ENCODE peak calls at places on chromosomes 11 and 22, in five cellular contexts. N is H9, W is endodermal cell, M is heart left ventricle, J is neural progenitor cell. D is an unnamed sample.

GRCh38 chr11:2826679-2827056 is 58.9 kb downstream of the CDKN1C start:
- DNase-seq in N (no peak), W (no peak), M (peak), J (no peak), D (no peak)

GRCh38 chr11:71176812-71177211 is 75.6 kb downstream of the SHANK2 start:
- DNase-seq in N (no peak), W (no peak), M (no peak), J (no peak), D (no peak)

GRCh38 chr11:73188301-73188700 is 29.8 kb upstream of the P2RY2 start:
- DNase-seq in N (no peak), W (no peak), M (peak), J (no peak), D (no peak)

GRCh38 chr11:36033082-36033751 is 89.4 kb downstream of the LDLRAD3 start:
- DNase-seq in N (peak), W (peak), M (no peak), J (no peak), D (no peak)

GRCh38 chr11:77179048-77179447 is 51.0 kb downstream of the MYO7A start:
- DNase-seq in N (no peak), W (no peak), M (peak), J (no peak), D (no peak)

GRCh38 chr11:98772799-98773198 is 247.9 kb upstream of the CNTN5 start:
- DNase-seq in N (no peak), W (no peak), M (no peak), J (no peak), D (no peak)

GRCh38 chr11:69903206-69903605 is 84.0 kb upstream of the FGF3 start:
- DNase-seq in N (no peak), W (no peak), M (peak), J (no peak), D (no peak)

GRCh38 chr11:61919113-61919840 is 1.9 kb upstream of the RAB3IL1 start:
- DNase-seq in N (no peak), W (peak), M (no peak), J (no peak), D (no peak)

GRCh38 chr11:27468209-27468608 is 4.4 kb downstream of the LGR4 start:
- DNase-seq in N (no peak), W (no peak), M (no peak), J (no peak), D (no peak)

GRCh38 chr11:17256512-17256911 is 20.0 kb upstream of the NUCB2 start:
- DNase-seq in N (no peak), W (no peak), M (no peak), J (no peak), D (no peak)

GRCh38 chr11:119361056-119361787 is 14.7 kb upstream of the MFRP start:
- DNase-seq in N (peak), W (peak), M (peak), J (peak), D (peak)

GRCh38 chr22:49035818-49036457 is 791.7 kb downstream of the BRD1 start:
- DNase-seq in N (no peak), W (no peak), M (no peak), J (no peak), D (no peak)

GRCh38 chr22:33682927-33683326 is 237.3 kb downstream of the LARGE1 start:
- DNase-seq in N (no peak), W (no peak), M (no peak), J (no peak), D (no peak)

GRCh38 chr11:13664351-13664750 is 4.1 kb upstream of the FAR1 start:
- DNase-seq in N (no peak), W (no peak), M (no peak), J (no peak), D (no peak)

GRCh38 chr11:71446942-71447688 is 1.1 kb downstream of the DHCR7 start:
- DNase-seq in N (no peak), W (no peak), M (peak), J (peak), D (no peak)

GRCh38 chr11:13448876-13449275 is 14.1 kb downstream of the BTBD10 start:
- DNase-seq in N (no peak), W (no peak), M (no peak), J (no peak), D (no peak)

GRCh38 chr11:330694-331314 is 10.1 kb upstream of the IFITM3 start:
- DNase-seq in N (peak), W (peak), M (peak), J (no peak), D (no peak)

GRCh38 chr11:623999-624704 is 603 bp downstream of the CDHR5 start:
- DNase-seq in N (no peak), W (peak), M (no peak), J (no peak), D (no peak)

GRCh38 chr11:102317768-102318103 is 452 bp downstream of the BIRC3 start:
- DNase-seq in N (no peak), W (no peak), M (no peak), J (no peak), D (no peak)

GRCh38 chr11:59755701-59756495 is 722 bp downstream of the STX3 start:
- DNase-seq in N (peak), W (peak), M (peak), J (peak), D (peak)

GRCh38 chr22:48802576-48802975 is 1025.1 kb downstream of the BRD1 start:
- DNase-seq in N (no peak), W (no peak), M (no peak), J (no peak), D (peak)

GRCh38 chr11:108483163-108483562 is 15.0 kb downstream of the POGLUT3 start:
- DNase-seq in N (no peak), W (no peak), M (no peak), J (no peak), D (no peak)

GRCh38 chr22:35506259-35506570 is 34.4 kb upstream of the RASD2 start:
- DNase-seq in N (no peak), W (no peak), M (no peak), J (no peak), D (no peak)

GRCh38 chr11:65078151-65078550 is 5.7 kb downstream of the CDCA5 start:
- DNase-seq in N (peak), W (peak), M (no peak), J (peak), D (no peak)

GRCh38 chr11:35165416-35166368 is 26.7 kb downstream of the CD44 start:
- DNase-seq in N (no peak), W (no peak), M (no peak), J (peak), D (no peak)

GRCh38 chr22:22474733-22475132 is 33.8 kb downstream of the ZNF280B start:
- DNase-seq in N (no peak), W (peak), M (no peak), J (peak), D (no peak)

GRCh38 chr11:131638889-131639288 is 268.5 kb downstream of the NTM start:
- DNase-seq in N (no peak), W (no peak), M (no peak), J (no peak), D (no peak)

GRCh38 chr11:86610559-86611341 is 61.7 kb downstream of the ME3 start:
- DNase-seq in N (peak), W (peak), M (no peak), J (peak), D (no peak)

GRCh38 chr11:104161751-104162450 is 2.0 kb downstream of the PDGFD start:
- DNase-seq in N (no peak), W (no peak), M (no peak), J (no peak), D (no peak)

GRCh38 chr22:19233189-19233661 is 54.7 kb upstream of the SLC25A1 start:
- DNase-seq in N (no peak), W (no peak), M (no peak), J (no peak), D (no peak)

GRCh38 chr11:77091146-77091940 is 11.3 kb upstream of the OMP start:
- DNase-seq in N (peak), W (peak), M (peak), J (peak), D (peak)

GRCh38 chr11:46251954-46252353 is 25.5 kb upstream of the CREB3L1 start:
- DNase-seq in N (peak), W (no peak), M (no peak), J (no peak), D (no peak)

GRCh38 chr11:112321521-112322172 is 61.0 kb upstream of the PLET1 start:
- DNase-seq in N (peak), W (peak), M (no peak), J (no peak), D (no peak)

GRCh38 chr11:63822438-63822837 is 9.2 kb downstream of the SPINDOC start:
- DNase-seq in N (no peak), W (no peak), M (no peak), J (no peak), D (no peak)

GRCh38 chr11:121645596-121645995 is 192.8 kb upstream of the SORL1-AS1 start:
- DNase-seq in N (no peak), W (no peak), M (no peak), J (no peak), D (no peak)

GRCh38 chr11:121449123-121449522 is 3.0 kb upstream of the SORL1 start:
- DNase-seq in N (no peak), W (no peak), M (no peak), J (no peak), D (no peak)

DNA sequence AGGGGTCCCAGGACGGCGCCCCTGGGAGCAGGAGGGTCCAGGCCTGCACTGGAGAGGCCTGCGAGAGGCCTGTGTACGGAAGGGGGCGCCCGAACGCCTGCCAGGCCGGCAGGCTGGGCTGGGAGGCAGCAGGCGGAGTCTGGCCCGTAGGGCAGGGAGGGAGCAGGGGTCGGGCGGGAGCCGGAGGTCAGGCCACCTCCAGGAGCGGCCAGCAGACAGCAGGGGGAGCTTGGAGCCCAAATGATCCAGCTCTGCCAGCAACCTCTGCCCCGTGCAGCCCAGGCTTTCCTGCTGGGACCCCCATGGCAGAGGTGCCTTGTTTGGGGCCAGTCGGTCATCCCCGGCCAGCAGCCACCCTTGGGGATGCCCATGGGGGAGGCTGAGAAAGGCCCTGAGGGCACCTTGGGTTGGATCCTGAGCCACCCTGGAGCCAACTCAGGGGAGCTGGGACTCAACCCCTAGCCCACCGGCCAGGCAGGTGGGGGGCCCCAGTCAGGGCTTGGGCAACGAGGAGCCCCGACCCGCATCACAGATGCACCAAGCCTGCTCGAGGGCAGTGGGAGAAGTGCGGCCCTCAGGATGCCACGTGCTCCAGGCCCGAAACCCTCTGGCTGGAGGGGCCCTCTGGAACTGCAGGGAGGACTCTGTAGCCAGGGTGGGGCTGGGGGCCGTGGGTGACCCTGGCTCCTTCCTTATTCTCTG is 9.6 kb upstream of the SYT8 start:
- DNase-seq in N (peak), W (peak), M (peak), J (peak), D (no peak)
- TF ChIP-seq CTCF in N (peak), W (peak), M (peak), J (peak), D (no peak)

GRCh38 chr11:128837627-128838026 is 29.5 kb downstream of the KCNJ1 start:
- DNase-seq in N (no peak), W (no peak), M (no peak), J (no peak), D (no peak)
- H3K27ac ChIP-seq in N (no peak), W (no peak), M (no peak), J (no peak), D (no peak)

GRCh38 chr11:113506893-113507292 is 31.7 kb upstream of the DRD2 start:
- DNase-seq in N (no peak), W (no peak), M (no peak), J (no peak), D (no peak)
- TF ChIP-seq CTCF in N (no peak), W (no peak), M (no peak), J (no peak), D (no peak)

GRCh38 chr22:50467341-50467740 is 7.5 kb downstream of the SBF1 start:
- DNase-seq in N (no peak), W (no peak), M (no peak), J (no peak), D (no peak)
- H3K27ac ChIP-seq in N (no peak), W (no peak), M (no peak), J (no peak), D (no peak)

DNA sequence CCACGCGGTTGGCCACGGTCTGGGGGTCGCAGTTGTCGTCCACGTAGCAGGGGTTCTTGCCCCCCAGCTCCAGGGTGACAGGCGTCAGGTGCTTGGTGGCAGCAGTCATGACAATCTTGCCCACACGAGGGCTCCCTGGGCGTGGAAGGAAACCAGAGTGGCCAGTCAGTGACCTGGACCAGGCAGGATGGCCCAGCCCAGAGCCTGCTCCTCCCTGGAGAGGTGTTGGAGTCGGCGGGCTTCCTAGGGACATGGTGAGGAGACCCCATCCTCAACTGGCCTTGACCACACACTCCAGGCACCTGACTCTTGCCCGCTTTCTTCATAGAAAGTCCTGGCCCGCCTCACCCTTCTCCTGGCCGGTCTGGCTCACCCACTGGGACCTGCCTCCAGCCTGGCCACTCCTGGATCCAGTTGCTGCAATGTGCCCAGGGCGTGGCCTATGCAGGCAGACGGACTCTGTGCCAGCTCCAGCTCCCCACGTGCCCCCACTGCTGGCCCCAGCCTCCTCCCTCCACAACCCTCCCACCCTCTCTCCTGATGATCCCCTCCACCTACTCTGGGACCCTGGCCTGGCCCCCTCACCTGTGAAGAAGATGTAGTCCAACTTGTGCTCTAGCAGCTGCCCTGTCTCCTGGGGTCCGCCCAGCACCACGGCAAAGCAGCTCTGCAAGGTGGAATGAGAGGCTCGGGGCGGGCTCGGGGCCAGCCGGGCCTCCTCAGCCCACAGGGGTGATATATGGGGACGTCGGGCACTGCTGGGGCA is 8.7 kb downstream of the ALDH3B2 start:
- DNase-seq in N (no peak), W (peak), M (no peak), J (no peak), D (no peak)
- TF ChIP-seq CTCF in N (no peak), W (peak), M (no peak), J (peak), D (no peak)

D was measured in dorsolateral prefrontal cortex.